ENCODE peak calls at places on chromosome 11, in seven cellular contexts. M is osteocyte, T is DMS79 treated with DMSO at 0.1 percent for 48 hours, K is amniotic stem cell, R is AG04449, G is ACHN, B is HFF-Myc. W is an unnamed sample.
A peak's percentile ranks its signal among the peaks of the same experiment; 100 is the strongest.

GRCh38 chr11:133978816-133979215 is 22.0 kb upstream of the IGSF9B start:
- DNase-seq in M (no peak), T (no peak), K (no peak), R (no peak), G (no peak), B (no peak), W (no peak)

GRCh38 chr11:106644824-106645223 is 373.5 kb downstream of the GUCY1A2 start:
- DNase-seq in M (no peak), T (no peak), K (no peak), R (no peak), G (peak; percentile 19), B (no peak), W (no peak)

GRCh38 chr11:65426839-65427690 is 4.5 kb downstream of the NEAT1 start:
- DNase-seq in M (no peak), T (peak; percentile 18), K (no peak), R (no peak), G (peak; percentile 70), B (no peak), W (peak; percentile 82)

GRCh38 chr11:3840289-3840869 is 380 bp downstream of the RHOG start:
- DNase-seq in M (peak; percentile 87), T (peak; percentile 45), K (no peak), R (no peak), G (no peak), B (no peak), W (no peak)

GRCh38 chr11:57134284-57134683 is 47.5 kb upstream of the LRRC55 start:
- DNase-seq in M (no peak), T (no peak), K (no peak), R (no peak), G (no peak), B (no peak), W (no peak)

GRCh38 chr11:16603245-16603644 is 135.2 kb upstream of the C11orf58 start:
- DNase-seq in M (no peak), T (no peak), K (no peak), R (no peak), G (peak; percentile 22), B (no peak), W (no peak)

GRCh38 chr11:122310701-122311100 is 194.7 kb upstream of the BLID start:
- DNase-seq in M (no peak), T (no peak), K (no peak), R (no peak), G (no peak), B (no peak), W (no peak)

GRCh38 chr11:45917286-45917622 is 423 bp downstream of the PEX16 start:
- DNase-seq in M (no peak), T (no peak), K (no peak), R (no peak), G (peak; percentile 8), B (no peak), W (no peak)

GRCh38 chr11:42407379-42407778 is 904.4 kb upstream of the API5 start:
- DNase-seq in M (no peak), T (no peak), K (no peak), R (no peak), G (peak; percentile 6), B (no peak), W (no peak)

GRCh38 chr11:67354314-67355022 is 1.1 kb upstream of the POLD4 start:
- DNase-seq in M (no peak), T (no peak), K (peak; percentile 53), R (peak; percentile 77), G (peak; percentile 90), B (peak; percentile 96), W (peak; percentile 94)

GRCh38 chr11:128615612-128616011 is 28.3 kb upstream of the ETS1 start:
- DNase-seq in M (no peak), T (no peak), K (no peak), R (no peak), G (no peak), B (no peak), W (no peak)

GRCh38 chr11:12640355-12640754 is 33.9 kb upstream of the TEAD1 start:
- DNase-seq in M (no peak), T (no peak), K (no peak), R (no peak), G (no peak), B (no peak), W (no peak)

GRCh38 chr11:105220175-105220574 is 80.6 kb upstream of the CARD18 start:
- DNase-seq in M (no peak), T (no peak), K (no peak), R (no peak), G (no peak), B (no peak), W (no peak)

GRCh38 chr11:109229682-109230081 is 192.3 kb upstream of the C11orf87 start:
- DNase-seq in M (no peak), T (no peak), K (no peak), R (no peak), G (no peak), B (no peak), W (no peak)

GRCh38 chr11:99687320-99687719 is 666.6 kb downstream of the CNTN5 start:
- DNase-seq in M (no peak), T (no peak), K (no peak), R (no peak), G (no peak), B (no peak), W (no peak)

GRCh38 chr11:19920982-19921381 is 208.3 kb downstream of the NAV2 start:
- DNase-seq in M (no peak), T (no peak), K (no peak), R (no peak), G (no peak), B (no peak), W (no peak)

GRCh38 chr11:13984616-13985474 is 22.3 kb downstream of the SPON1 start:
- DNase-seq in M (no peak), T (no peak), K (peak; percentile 68), R (peak; percentile 51), G (no peak), B (peak; percentile 41), W (no peak)

GRCh38 chr11:93585758-93586157 is 42.6 kb upstream of the SMCO4 start:
- DNase-seq in M (no peak), T (no peak), K (no peak), R (peak; percentile 42), G (no peak), B (no peak), W (no peak)

W was measured in LoVo.